ENCODE peak calls at places on chromosomes 16 and 17, in eight cellular contexts. Z, I, G, L, Q, J, B and R are unnamed samples.
A peak's percentile ranks its signal among the peaks of the same experiment; 100 is the strongest.

GRCh38 chr17:35028531-35029262 is 34.8 kb downstream of the RFFL start:
- DNase-seq in Z (no peak), I (no peak), G (no peak), L (no peak), Q (no peak), J (no peak), B (no peak), R (no peak)

GRCh38 chr17:74921045-74921681 is 1.9 kb downstream of the USH1G start:
- DNase-seq in Z (no peak), I (no peak), G (no peak), L (no peak), Q (no peak), J (no peak), B (no peak), R (no peak)

GRCh38 chr17:81329927-81330883 is 35.1 kb upstream of the SLC38A10 start:
- DNase-seq in Z (no peak), I (no peak), G (no peak), L (no peak), Q (no peak), J (no peak), B (no peak), R (no peak)

GRCh38 chr17:78819402-78819801 is 21.2 kb downstream of the USP36 start:
- DNase-seq in Z (no peak), I (no peak), G (no peak), L (no peak), Q (no peak), J (no peak), B (no peak), R (peak; percentile 61)

GRCh38 chr17:10121971-10122707 is 76.3 kb downstream of the GAS7 start:
- DNase-seq in Z (no peak), I (no peak), G (no peak), L (no peak), Q (no peak), J (no peak), B (no peak), R (no peak)

GRCh38 chr17:50884354-50885311 is 18.5 kb upstream of the TOB1 start:
- DNase-seq in Z (no peak), I (no peak), G (no peak), L (no peak), Q (peak; percentile 26), J (no peak), B (no peak), R (no peak)

GRCh38 chr17:81510798-81511549 is 1.6 kb downstream of the ACTG1 start:
- DNase-seq in Z (no peak), I (peak; percentile 41), G (no peak), L (peak; percentile 71), Q (no peak), J (no peak), B (no peak), R (peak; percentile 91)

GRCh38 chr17:68011199-68011665 is 15.0 kb upstream of the C17orf58 start:
- DNase-seq in Z (peak; percentile 60), I (peak; percentile 36), G (peak; percentile 56), L (no peak), Q (no peak), J (no peak), B (peak; percentile 26), R (peak; percentile 22)

GRCh38 chr17:57853695-57854094 is 3.9 kb upstream of the MRPS23 start:
- DNase-seq in Z (no peak), I (no peak), G (no peak), L (no peak), Q (no peak), J (no peak), B (no peak), R (no peak)

GRCh38 chr17:67105213-67105612 is 60.9 kb downstream of the CACNG1 start:
- DNase-seq in Z (no peak), I (no peak), G (no peak), L (no peak), Q (no peak), J (no peak), B (no peak), R (no peak)

GRCh38 chr17:40307001-40307690 is 1.8 kb upstream of the RARA start:
- DNase-seq in Z (no peak), I (no peak), G (no peak), L (peak; percentile 63), Q (no peak), J (no peak), B (no peak), R (peak; percentile 70)

GRCh38 chr16:10749680-10750035 is 6.0 kb downstream of the NUBP1 start:
- DNase-seq in Z (no peak), I (no peak), G (no peak), L (no peak), Q (no peak), J (no peak), B (no peak), R (peak; percentile 22)

GRCh38 chr16:30698816-30699614 is at the start of gene SRCAP:
- DNase-seq in Z (peak; percentile 86), I (peak; percentile 75), G (peak; percentile 70), L (peak; percentile 88), Q (peak; percentile 79), J (peak; percentile 71), B (peak; percentile 74), R (no peak)

GRCh38 chr16:19006446-19007315 is 22.9 kb downstream of the TMC7 start:
- DNase-seq in Z (no peak), I (no peak), G (no peak), L (no peak), Q (no peak), J (no peak), B (no peak), R (no peak)

GRCh38 chr17:17702821-17703607 is 21.8 kb downstream of the RAI1 start:
- DNase-seq in Z (no peak), I (no peak), G (no peak), L (no peak), Q (no peak), J (no peak), B (no peak), R (no peak)

GRCh38 chr17:40564195-40564882 is 933 bp downstream of the CCR7 start:
- DNase-seq in Z (no peak), I (peak; percentile 30), G (no peak), L (no peak), Q (no peak), J (no peak), B (no peak), R (no peak)

GRCh38 chr17:46154151-46154816 is 38.9 kb downstream of the KANSL1 start:
- DNase-seq in Z (no peak), I (no peak), G (no peak), L (no peak), Q (peak; percentile 44), J (no peak), B (no peak), R (no peak)

GRCh38 chr17:80036715-80037477 is 454 bp downstream of the CCDC40 start:
- DNase-seq in Z (peak; percentile 8), I (peak; percentile 21), G (no peak), L (no peak), Q (peak; percentile 34), J (no peak), B (peak; percentile 80), R (no peak)

GRCh38 chr16:26697826-26698225 is 368.9 kb upstream of the C16orf82 start:
- DNase-seq in Z (no peak), I (no peak), G (no peak), L (no peak), Q (no peak), J (no peak), B (no peak), R (no peak)

GRCh38 chr16:53369921-53370320 is 64.3 kb upstream of the RBL2 start:
- DNase-seq in Z (no peak), I (no peak), G (no peak), L (no peak), Q (no peak), J (no peak), B (no peak), R (no peak)

GRCh38 chr16:72932050-72932449 is 115.9 kb downstream of the ZFHX3 start:
- DNase-seq in Z (no peak), I (no peak), G (no peak), L (no peak), Q (no peak), J (no peak), B (no peak), R (no peak)

GRCh38 chr16:87834668-87835473 is 34.4 kb downstream of the SLC7A5 start:
- DNase-seq in Z (no peak), I (no peak), G (no peak), L (no peak), Q (peak; percentile 58), J (no peak), B (no peak), R (no peak)